ENCODE peak calls at places on chromosomes 3 and 15, in eight cellular contexts. One of them, this sample, is unnamed.

GRCh38 chr3:100600181-100601042 is 9.0 kb upstream of the ADGRG7 start:
- DNase-seq in uterus: no peak
- DNase-seq in Peyer's patch: peak
- DNase-seq in suprapubic skin: no peak
- DNase-seq in heart left ventricle: no peak
- DNase-seq in esophagus squamous epithelium: no peak
- DNase-seq in IMR-90: no peak
- DNase-seq in testis: no peak
- DNase-seq in this sample: no peak

GRCh38 chr3:105495021-105495420 is 128.3 kb downstream of the ALCAM start:
- DNase-seq in uterus: no peak
- DNase-seq in testis: no peak
- DNase-seq in IMR-90: peak
- DNase-seq in esophagus squamous epithelium: no peak
- DNase-seq in heart left ventricle: no peak
- DNase-seq in Peyer's patch: no peak
- DNase-seq in suprapubic skin: no peak
- DNase-seq in this sample: no peak

GRCh38 chr3:177330771-177331170 is 133.5 kb upstream of the TBL1XR1 start:
- DNase-seq in esophagus squamous epithelium: no peak
- DNase-seq in heart left ventricle: no peak
- DNase-seq in IMR-90: no peak
- DNase-seq in testis: no peak
- DNase-seq in uterus: no peak
- DNase-seq in Peyer's patch: no peak
- DNase-seq in suprapubic skin: no peak
- DNase-seq in this sample: no peak

GRCh38 chr3:180594631-180595348 is 7.2 kb upstream of the TTC14 start:
- DNase-seq in esophagus squamous epithelium: no peak
- DNase-seq in heart left ventricle: no peak
- DNase-seq in Peyer's patch: no peak
- DNase-seq in testis: no peak
- DNase-seq in uterus: no peak
- DNase-seq in IMR-90: peak
- DNase-seq in suprapubic skin: no peak
- DNase-seq in this sample: no peak

GRCh38 chr3:28198970-28199369 is 42.4 kb upstream of the CMC1 start:
- DNase-seq in heart left ventricle: no peak
- DNase-seq in suprapubic skin: no peak
- DNase-seq in IMR-90: no peak
- DNase-seq in Peyer's patch: no peak
- DNase-seq in testis: no peak
- DNase-seq in esophagus squamous epithelium: no peak
- DNase-seq in uterus: no peak
- DNase-seq in this sample: no peak

GRCh38 chr3:127992127-127992526 is 60.1 kb upstream of the SEC61A1 start:
- DNase-seq in IMR-90: no peak
- DNase-seq in heart left ventricle: no peak
- DNase-seq in uterus: no peak
- DNase-seq in esophagus squamous epithelium: no peak
- DNase-seq in suprapubic skin: no peak
- DNase-seq in Peyer's patch: no peak
- DNase-seq in testis: no peak
- DNase-seq in this sample: no peak

GRCh38 chr3:26368312-26368711 is 254.3 kb upstream of the LRRC3B start:
- DNase-seq in testis: no peak
- DNase-seq in suprapubic skin: no peak
- DNase-seq in Peyer's patch: no peak
- DNase-seq in IMR-90: no peak
- DNase-seq in heart left ventricle: no peak
- DNase-seq in esophagus squamous epithelium: no peak
- DNase-seq in uterus: no peak
- DNase-seq in this sample: no peak

GRCh38 chr3:194107126-194107525 is 28.8 kb upstream of the HES1 start:
- DNase-seq in Peyer's patch: peak
- DNase-seq in esophagus squamous epithelium: no peak
- DNase-seq in testis: no peak
- DNase-seq in heart left ventricle: no peak
- DNase-seq in suprapubic skin: no peak
- DNase-seq in IMR-90: no peak
- DNase-seq in uterus: no peak
- DNase-seq in this sample: no peak

GRCh38 chr3:40780341-40780800 is 255.6 kb downstream of the ZNF621 start:
- DNase-seq in Peyer's patch: no peak
- DNase-seq in esophagus squamous epithelium: no peak
- DNase-seq in uterus: peak
- DNase-seq in testis: peak
- DNase-seq in suprapubic skin: peak
- DNase-seq in IMR-90: no peak
- DNase-seq in heart left ventricle: peak
- DNase-seq in this sample: peak

GRCh38 chr3:76063019-76063418 is 277.7 kb upstream of the ZNF717 start:
- DNase-seq in Peyer's patch: no peak
- DNase-seq in suprapubic skin: no peak
- DNase-seq in uterus: no peak
- DNase-seq in esophagus squamous epithelium: no peak
- DNase-seq in testis: no peak
- DNase-seq in IMR-90: peak
- DNase-seq in heart left ventricle: no peak
- DNase-seq in this sample: no peak

GRCh38 chr3:196145420-196146262 is 63.8 kb upstream of the TFRC start:
- DNase-seq in suprapubic skin: no peak
- DNase-seq in uterus: no peak
- DNase-seq in heart left ventricle: no peak
- DNase-seq in esophagus squamous epithelium: no peak
- DNase-seq in Peyer's patch: no peak
- DNase-seq in testis: no peak
- DNase-seq in IMR-90: peak
- DNase-seq in this sample: no peak

GRCh38 chr3:60886518-60886917 is 364.7 kb downstream of the FHIT start:
- DNase-seq in esophagus squamous epithelium: no peak
- DNase-seq in suprapubic skin: no peak
- DNase-seq in testis: no peak
- DNase-seq in uterus: no peak
- DNase-seq in heart left ventricle: no peak
- DNase-seq in IMR-90: no peak
- DNase-seq in Peyer's patch: no peak
- DNase-seq in this sample: no peak

DNA sequence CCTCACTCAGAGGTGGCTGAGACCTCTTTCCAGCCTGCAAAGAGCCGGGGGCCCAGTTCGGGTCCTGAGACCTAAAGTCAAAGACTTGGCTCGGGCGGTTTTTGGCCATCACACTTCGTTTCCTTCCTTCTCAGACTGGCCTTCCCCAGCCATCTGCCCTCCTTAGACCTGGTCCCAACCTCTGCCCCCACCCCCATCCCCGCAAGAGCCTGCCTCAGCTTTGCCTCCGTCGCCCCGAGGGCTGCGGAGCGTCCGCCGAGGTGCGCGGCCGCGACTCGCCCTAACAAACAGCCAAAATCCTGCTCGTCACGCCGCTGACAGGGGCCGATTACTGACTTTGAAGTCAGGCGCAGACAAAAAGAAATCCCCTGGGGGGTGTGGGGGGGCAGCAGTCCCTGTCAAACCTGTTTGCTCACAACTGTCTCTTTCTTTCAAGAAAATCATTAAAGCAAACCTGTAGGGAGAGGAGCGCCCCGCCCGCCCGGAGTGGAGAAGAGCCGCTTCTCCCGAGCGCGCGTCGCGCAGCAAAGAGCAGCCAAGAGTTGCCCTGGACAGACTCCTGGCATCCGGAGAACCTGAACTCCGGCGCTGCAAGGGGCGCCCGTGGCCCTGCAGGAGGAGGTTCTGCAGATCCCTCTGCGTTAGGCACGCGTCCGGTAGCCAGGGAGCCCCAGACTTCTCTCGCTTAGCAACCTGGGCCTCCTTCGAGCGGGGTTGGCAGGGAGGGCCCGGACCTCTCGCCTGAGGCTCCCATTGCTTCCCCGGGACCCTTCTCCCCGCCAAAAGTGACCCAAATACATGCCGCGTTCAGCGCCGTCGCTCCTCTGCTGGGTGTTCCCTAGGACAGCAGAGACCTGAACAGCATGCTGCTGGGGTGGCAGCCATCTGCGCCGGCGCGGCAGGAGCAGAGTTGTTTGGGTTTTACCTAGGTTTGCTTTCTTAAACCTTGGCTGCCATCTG is 4.5 kb downstream of the SOX14 start:
- DNase-seq in heart left ventricle: no peak
- DNase-seq in IMR-90: no peak
- DNase-seq in esophagus squamous epithelium: no peak
- DNase-seq in uterus: no peak
- DNase-seq in testis: no peak
- DNase-seq in Peyer's patch: no peak
- DNase-seq in suprapubic skin: no peak
- DNase-seq in this sample: no peak
- H3K4me3 ChIP-seq in heart left ventricle: peak
- H3K4me3 ChIP-seq in IMR-90: no peak
- H3K4me3 ChIP-seq in esophagus squamous epithelium: peak
- H3K4me3 ChIP-seq in uterus: peak
- H3K4me3 ChIP-seq in testis: no peak
- H3K4me3 ChIP-seq in Peyer's patch: no peak
- H3K4me3 ChIP-seq in suprapubic skin: peak
- H3K4me3 ChIP-seq in this sample: peak

DNA sequence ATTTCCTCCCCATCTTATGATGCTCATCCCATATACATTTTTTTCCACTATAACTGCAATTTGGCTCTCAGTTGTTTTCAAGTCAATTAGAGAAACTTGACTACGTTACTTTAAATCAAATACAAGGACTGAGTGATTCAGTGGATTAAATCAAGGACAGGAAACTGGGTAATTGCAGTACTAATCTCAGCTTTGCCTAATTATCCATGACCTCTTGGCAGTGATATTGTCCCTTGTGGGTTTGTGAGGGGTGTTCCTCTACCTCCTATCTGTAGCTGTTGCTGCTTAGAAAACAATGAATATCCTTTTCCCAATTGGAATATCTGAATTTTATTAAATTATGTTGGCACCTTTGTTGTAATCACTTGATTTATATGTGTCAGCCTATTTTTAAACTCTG is 79.4 kb downstream of the ZPLD1 start:
- DNase-seq in uterus: no peak
- DNase-seq in suprapubic skin: no peak
- DNase-seq in IMR-90: no peak
- DNase-seq in heart left ventricle: no peak
- DNase-seq in Peyer's patch: no peak
- DNase-seq in esophagus squamous epithelium: no peak
- DNase-seq in testis: no peak
- DNase-seq in this sample: no peak
- TF ChIP-seq POLR2A in uterus: no peak
- TF ChIP-seq POLR2A in suprapubic skin: no peak
- TF ChIP-seq POLR2A in IMR-90: no peak
- TF ChIP-seq POLR2A in heart left ventricle: no peak
- TF ChIP-seq POLR2A in Peyer's patch: no peak
- TF ChIP-seq POLR2A in esophagus squamous epithelium: no peak
- TF ChIP-seq POLR2A in testis: no peak
- TF ChIP-seq POLR2A in this sample: no peak

GRCh38 chr3:102745881-102746280 is 311.1 kb downstream of the ZPLD1 start:
- DNase-seq in testis: no peak
- DNase-seq in Peyer's patch: no peak
- DNase-seq in esophagus squamous epithelium: no peak
- DNase-seq in uterus: no peak
- DNase-seq in IMR-90: no peak
- DNase-seq in suprapubic skin: no peak
- DNase-seq in heart left ventricle: no peak
- DNase-seq in this sample: no peak
- TF ChIP-seq CTCF in testis: no peak
- TF ChIP-seq CTCF in Peyer's patch: no peak
- TF ChIP-seq CTCF in esophagus squamous epithelium: no peak
- TF ChIP-seq CTCF in uterus: no peak
- TF ChIP-seq CTCF in IMR-90: no peak
- TF ChIP-seq CTCF in suprapubic skin: no peak
- TF ChIP-seq CTCF in heart left ventricle: peak
- TF ChIP-seq CTCF in this sample: no peak

DNA sequence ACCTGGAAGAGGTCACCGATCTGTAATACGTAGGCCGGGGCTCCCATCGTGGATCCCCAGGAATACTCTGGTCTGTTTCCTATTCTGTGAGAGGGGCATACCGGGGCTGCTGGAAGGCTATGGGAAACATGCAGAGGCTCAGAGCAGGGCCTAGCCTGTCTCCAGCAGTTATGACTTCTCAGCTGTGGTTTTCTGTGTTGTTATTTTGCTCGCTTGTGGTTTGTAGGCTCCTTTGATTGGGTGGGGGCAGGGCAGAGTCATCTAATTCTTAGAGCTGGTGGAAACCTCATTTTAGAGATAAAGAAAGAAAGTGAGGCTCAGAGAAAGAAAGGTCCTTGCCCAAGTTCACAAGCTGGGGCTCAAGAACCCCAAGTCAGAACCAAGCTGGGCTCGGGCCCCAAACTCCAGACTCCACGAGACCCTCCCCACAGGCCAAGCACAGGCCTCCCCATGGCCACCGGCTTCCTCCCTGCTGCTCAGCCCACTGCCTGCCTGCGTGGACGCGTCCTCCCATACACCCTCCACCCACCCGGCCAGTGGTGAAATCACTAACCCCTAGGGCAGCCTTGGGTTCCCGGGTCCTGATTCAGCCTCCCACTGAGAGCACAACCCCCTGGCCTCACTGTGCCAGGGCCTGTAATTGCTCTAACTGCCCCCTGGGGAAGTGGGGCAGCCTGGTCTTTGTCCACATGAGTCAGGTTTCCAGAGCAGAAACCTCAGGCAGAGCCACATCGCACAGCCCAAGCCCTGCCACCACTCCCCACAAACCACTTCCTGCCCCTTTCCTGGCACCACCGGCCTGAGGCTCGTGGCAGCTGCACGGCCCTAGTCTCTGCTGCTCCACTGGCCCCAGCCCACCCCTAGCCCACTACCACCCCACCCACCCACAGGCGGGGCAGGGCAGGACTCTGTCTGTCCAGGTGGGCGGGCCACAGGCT is 270.8 kb downstream of the UACA start:
- DNase-seq in heart left ventricle: peak
- DNase-seq in uterus: no peak
- DNase-seq in esophagus squamous epithelium: peak
- DNase-seq in IMR-90: peak
- DNase-seq in Peyer's patch: peak
- DNase-seq in suprapubic skin: no peak
- DNase-seq in testis: no peak
- DNase-seq in this sample: no peak
- H3K4me3 ChIP-seq in heart left ventricle: no peak
- H3K4me3 ChIP-seq in uterus: no peak
- H3K4me3 ChIP-seq in esophagus squamous epithelium: no peak
- H3K4me3 ChIP-seq in IMR-90: no peak
- H3K4me3 ChIP-seq in Peyer's patch: peak
- H3K4me3 ChIP-seq in suprapubic skin: no peak
- H3K4me3 ChIP-seq in testis: no peak
- H3K4me3 ChIP-seq in this sample: no peak

DNA sequence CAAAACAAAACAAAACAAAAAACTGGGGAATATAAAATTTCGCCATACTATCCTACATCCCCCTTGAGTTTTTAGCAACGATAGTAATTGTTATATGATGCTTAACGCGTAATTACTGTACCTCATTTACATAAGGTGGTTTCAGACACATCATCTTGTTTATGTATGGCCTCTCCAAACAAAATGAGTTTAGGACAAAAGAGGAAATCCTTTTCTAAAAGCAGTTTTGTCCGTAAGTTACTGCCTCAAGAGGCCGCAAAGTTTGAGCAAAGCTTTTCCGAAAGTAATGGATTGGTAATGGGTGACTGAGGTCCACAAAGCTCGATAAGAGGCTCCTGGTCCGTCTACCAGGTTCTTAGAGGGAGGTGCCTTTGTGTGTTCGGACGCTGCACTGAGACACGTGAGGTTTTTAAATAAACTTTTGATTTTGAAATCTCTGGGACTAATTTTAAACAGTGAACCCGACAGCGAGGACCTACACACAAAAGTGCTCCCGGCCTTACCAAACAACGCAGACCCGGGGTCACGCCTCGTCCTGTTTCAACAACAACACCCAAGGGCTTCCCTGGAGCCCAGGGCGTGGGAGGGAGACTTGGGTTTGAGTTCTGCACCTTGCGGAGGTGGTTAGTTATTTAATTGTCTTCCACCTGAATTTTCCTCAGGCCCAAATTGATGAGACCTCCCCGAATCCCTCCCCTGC is 505 bp upstream of the C15orf61 start:
- DNase-seq in testis: no peak
- DNase-seq in Peyer's patch: no peak
- DNase-seq in suprapubic skin: no peak
- DNase-seq in esophagus squamous epithelium: no peak
- DNase-seq in IMR-90: peak
- DNase-seq in uterus: no peak
- DNase-seq in heart left ventricle: no peak
- DNase-seq in this sample: no peak
- TF ChIP-seq POLR2A in testis: no peak
- TF ChIP-seq POLR2A in Peyer's patch: no peak
- TF ChIP-seq POLR2A in suprapubic skin: no peak
- TF ChIP-seq POLR2A in esophagus squamous epithelium: no peak
- TF ChIP-seq POLR2A in IMR-90: no peak
- TF ChIP-seq POLR2A in uterus: no peak
- TF ChIP-seq POLR2A in heart left ventricle: no peak
- TF ChIP-seq POLR2A in this sample: no peak

This sample was measured in lower leg skin.